ENCODE peak calls at places on chromosomes 2 and 18, in six cellular contexts. A, W, H, T, I and Q are unnamed samples.

GRCh38 chr2:201969938-201970785 is 63.5 kb upstream of the FZD7 start:
- DNase-seq in T (no peak), I (no peak), W (no peak), H (no peak), A (peak), Q (no peak)

GRCh38 chr2:63436488-63436887 is 151.8 kb downstream of the WDPCP start:
- DNase-seq in W (no peak), I (no peak), T (no peak), A (peak), H (peak), Q (no peak)

GRCh38 chr2:143347303-143347702 is 218.1 kb downstream of the ARHGAP15 start:
- DNase-seq in A (no peak), T (no peak), H (no peak), W (no peak), I (no peak), Q (no peak)

GRCh38 chr2:71347517-71347916 is 15.9 kb downstream of the ZNF638 start:
- DNase-seq in W (no peak), T (peak), H (no peak), A (peak), I (no peak), Q (no peak)

GRCh38 chr2:120108749-120109148 is 95.9 kb downstream of the EPB41L5 start:
- DNase-seq in W (no peak), H (no peak), A (peak), I (no peak), T (no peak), Q (no peak)

GRCh38 chr2:132814651-132815050 is 144.6 kb upstream of the LYPD1 start:
- DNase-seq in A (no peak), T (no peak), W (no peak), I (no peak), H (no peak), Q (no peak)

GRCh38 chr18:4004176-4004829 is 450.8 kb downstream of the DLGAP1 start:
- DNase-seq in A (peak), I (no peak), T (no peak), H (no peak), W (no peak), Q (no peak)

GRCh38 chr2:179524940-179525339 is 260.3 kb upstream of the SESTD1 start:
- DNase-seq in T (no peak), I (no peak), H (peak), A (peak), W (no peak), Q (no peak)

GRCh38 chr2:215677466-215677865 is 241.6 kb upstream of the FN1 start:
- DNase-seq in H (no peak), T (no peak), W (no peak), A (no peak), I (no peak), Q (no peak)

DNA sequence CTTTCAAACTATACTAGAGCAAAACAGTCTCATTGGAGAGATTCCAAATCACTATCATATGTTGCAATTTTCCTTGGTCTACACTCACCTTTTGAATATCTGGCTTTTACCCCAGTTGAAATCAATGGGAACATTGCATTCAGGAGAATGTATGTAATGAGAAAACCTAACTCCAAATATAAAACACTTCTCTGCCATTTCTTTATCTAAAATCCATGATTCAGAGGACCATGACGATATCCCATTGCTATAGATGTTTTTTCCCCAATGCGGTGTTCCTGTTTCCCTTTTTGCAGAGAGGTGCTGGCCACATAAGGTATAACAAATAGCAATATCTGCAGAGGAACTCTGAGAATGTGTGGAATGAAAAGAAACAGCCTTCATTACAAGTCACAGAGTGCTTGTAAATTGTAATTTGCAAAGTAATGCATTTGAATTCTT is 3.7 kb upstream of the RFX8 start:
- DNase-seq in A (peak), W (no peak), H (no peak), T (no peak), I (no peak), Q (no peak)
- TF ChIP-seq BHLHE40 in A (no peak), W (no peak), H (no peak), T (no peak), I (no peak), Q (no peak)

GRCh38 chr2:232075080-232075479 is 113.6 kb downstream of the DIS3L2 start:
- DNase-seq in I (no peak), A (peak), W (peak), H (peak), T (no peak), Q (no peak)
- TF ChIP-seq BHLHE40 in I (no peak), A (no peak), W (no peak), H (no peak), T (no peak), Q (no peak)

GRCh38 chr2:233153146-233153798 is 93.1 kb downstream of the INPP5D start:
- DNase-seq in I (no peak), W (no peak), T (no peak), H (no peak), A (no peak), Q (no peak)

GRCh38 chr2:233152541-233152940 is 92.4 kb downstream of the INPP5D start:
- DNase-seq in I (no peak), A (peak), T (no peak), W (no peak), H (no peak), Q (no peak)

GRCh38 chr2:233161730-233162129 is 89.7 kb upstream of the ATG16L1 start:
- DNase-seq in H (no peak), W (no peak), I (no peak), A (no peak), T (no peak), Q (no peak)

DNA sequence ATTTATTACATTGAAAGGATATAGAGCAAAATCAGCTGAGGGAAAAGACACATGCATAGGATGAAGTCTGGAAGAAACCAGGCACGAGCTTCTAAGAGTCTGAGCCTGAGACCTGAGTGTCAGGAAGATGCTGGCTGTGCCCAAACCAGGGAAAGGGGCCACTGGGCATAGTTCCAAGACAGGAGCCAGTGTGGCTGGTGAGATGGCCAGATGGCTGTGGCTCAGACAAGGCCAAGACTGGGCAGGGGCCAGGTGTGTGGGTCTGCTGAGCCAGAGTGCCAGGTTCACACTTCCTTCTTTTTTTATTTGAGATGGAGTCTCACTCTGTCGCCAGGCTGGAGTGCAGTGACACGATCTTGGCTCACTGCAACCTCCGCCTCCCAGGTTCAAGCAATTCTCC is 95.5 kb upstream of the ATG16L1 start:
- DNase-seq in W (no peak), T (no peak), H (no peak), A (no peak), I (no peak), Q (no peak)
- TF ChIP-seq BHLHE40 in W (no peak), T (no peak), H (no peak), A (no peak), I (no peak), Q (no peak)

GRCh38 chr2:161067846-161068245 is 92.4 kb upstream of the TANK start:
- DNase-seq in W (no peak), A (no peak), H (no peak), T (no peak), I (no peak), Q (no peak)
- TF ChIP-seq BHLHE40 in W (no peak), A (no peak), H (no peak), T (no peak), I (no peak), Q (no peak)

GRCh38 chr2:241811209-241811951 is 2.4 kb downstream of the NEU4 start:
- DNase-seq in W (no peak), T (no peak), H (no peak), A (no peak), I (no peak), Q (no peak)
- TF ChIP-seq BHLHE40 in W (no peak), T (no peak), H (no peak), A (no peak), I (no peak), Q (no peak)

DNA sequence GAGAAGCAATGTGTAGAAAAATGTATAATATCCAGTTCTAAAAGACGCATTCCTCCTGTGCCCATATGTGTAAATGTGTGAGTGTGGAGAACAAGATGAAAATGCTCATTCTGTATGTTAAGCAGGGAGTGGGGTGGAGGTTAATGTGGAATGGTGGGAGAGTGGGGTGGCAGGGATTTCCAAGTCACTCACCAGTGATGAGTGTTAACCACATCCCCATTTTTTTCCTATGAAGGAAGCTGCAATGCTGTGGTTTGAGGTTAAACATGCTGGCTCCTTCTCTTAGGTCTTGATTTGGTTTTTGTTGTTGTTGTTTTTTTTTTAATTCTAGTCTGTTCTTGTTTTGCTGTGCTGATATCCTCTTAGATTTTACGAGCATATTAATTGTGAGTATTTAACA is 169.4 kb downstream of the NEDD4L start:
- DNase-seq in T (no peak), A (peak), H (no peak), I (no peak), W (no peak), Q (no peak)
- TF ChIP-seq BHLHE40 in T (no peak), A (peak), H (no peak), I (no peak), W (no peak), Q (no peak)

GRCh38 chr2:84631047-84631446 is 114.7 kb downstream of the DNAH6 start:
- DNase-seq in W (peak), H (peak), I (no peak), T (peak), A (peak), Q (peak)
- TF ChIP-seq BHLHE40 in W (no peak), H (no peak), I (no peak), T (no peak), A (no peak), Q (no peak)